ENCODE peak calls at places on chromosome 11, in seven cellular contexts. S, T, M, A, D, V and O are unnamed samples.
A peak's percentile ranks its signal among the peaks of the same experiment; 100 is the strongest.

GRCh38 chr11:36333897-36334296 is 37.8 kb downstream of the PRR5L start:
- DNase-seq in D (no peak), V (peak; percentile 72), A (no peak), S (no peak), T (no peak), M (no peak), O (no peak)

GRCh38 chr11:84962018-84962417 is 665.1 kb downstream of the DLG2 start:
- DNase-seq in M (no peak), A (no peak), V (no peak), D (no peak), S (no peak), T (no peak), O (no peak)

GRCh38 chr11:12829131-12829530 is 154.9 kb downstream of the TEAD1 start:
- DNase-seq in T (no peak), V (no peak), D (no peak), A (no peak), S (no peak), M (no peak), O (no peak)

GRCh38 chr11:96207459-96208449 is 135.2 kb downstream of the MAML2 start:
- DNase-seq in V (no peak), D (no peak), T (no peak), M (no peak), A (no peak), S (peak; percentile 41), O (no peak)

GRCh38 chr11:131656179-131656838 is 285.9 kb downstream of the NTM start:
- DNase-seq in A (no peak), T (no peak), D (peak; percentile 58), M (no peak), S (no peak), V (no peak), O (no peak)

GRCh38 chr11:45272701-45273100 is 13.4 kb downstream of the SYT13 start:
- DNase-seq in S (no peak), V (no peak), T (no peak), A (no peak), M (no peak), D (no peak), O (peak; percentile 65)

GRCh38 chr11:75233688-75234295 is 6.8 kb upstream of the TPBGL start:
- DNase-seq in M (no peak), D (peak; percentile 72), T (peak; percentile 68), V (peak; percentile 61), A (no peak), S (peak; percentile 37), O (peak; percentile 72)

GRCh38 chr11:85407648-85408047 is 219.5 kb downstream of the DLG2 start:
- DNase-seq in A (no peak), D (no peak), V (no peak), S (no peak), T (no peak), M (no peak), O (no peak)

GRCh38 chr11:72930011-72930410 is 115.8 kb downstream of the ATG16L2 start:
- DNase-seq in T (no peak), S (no peak), D (no peak), V (peak; percentile 44), M (no peak), A (no peak), O (no peak)

GRCh38 chr11:124884869-124885479 is 12.7 kb downstream of the ROBO4 start:
- DNase-seq in M (no peak), D (no peak), A (no peak), S (no peak), T (no peak), V (no peak), O (no peak)

GRCh38 chr11:2581151-2581930 is 118.5 kb downstream of the KCNQ1OT1 start:
- DNase-seq in S (no peak), A (no peak), M (no peak), D (peak; percentile 41), T (no peak), V (no peak), O (no peak)